ENCODE peak calls at places on chromosome 14, in nine cellular contexts. B is GM23338, G is RWPE2, R is cardiac muscle cell, P is dorsolateral prefrontal cortex, M is HCT116, H is neuronal stem cell, O is OCI-LY7, I is heart left ventricle. A is an unnamed sample.

GRCh38 chr14:65095633-65096205 is 6.6 kb downstream of the MAX start:
- DNase-seq in B (no peak), G (no peak), R (no peak), P (peak; percentile 46), M (no peak), H (no peak), O (no peak), I (peak; percentile 72), A (no peak)

GRCh38 chr14:74586681-74587362 is 25.2 kb downstream of the LTBP2 start:
- DNase-seq in B (no peak), G (peak; percentile 66), R (no peak), P (no peak), M (no peak), H (no peak), O (no peak), I (no peak), A (no peak)

GRCh38 chr14:74507085-74507484 is 13.5 kb downstream of the ISCA2 start:
- DNase-seq in B (no peak), G (peak; percentile 44), R (no peak), P (no peak), M (no peak), H (no peak), O (no peak), I (no peak), A (no peak)

GRCh38 chr14:50801706-50802105 is 29.3 kb downstream of the NIN start:
- DNase-seq in B (no peak), G (no peak), R (no peak), P (no peak), M (no peak), H (no peak), O (no peak), I (no peak), A (no peak)

GRCh38 chr14:36661506-36662257 is at the start of gene PAX9:
- DNase-seq in B (peak; percentile 98), G (peak; percentile 96), R (peak; percentile 92), P (no peak), M (peak; percentile 81), H (peak; percentile 91), O (peak; percentile 90), I (peak; percentile 51), A (peak; percentile 89)

GRCh38 chr14:92263681-92264080 is 59.3 kb upstream of the SLC24A4 start:
- DNase-seq in B (no peak), G (no peak), R (no peak), P (no peak), M (no peak), H (no peak), O (no peak), I (no peak), A (no peak)

GRCh38 chr14:44995196-44995595 is 33.2 kb downstream of the TOGARAM1 start:
- DNase-seq in B (no peak), G (no peak), R (peak; percentile 20), P (no peak), M (no peak), H (no peak), O (no peak), I (no peak), A (no peak)

GRCh38 chr14:99763527-99764221 is 29.5 kb upstream of the EML1 start:
- DNase-seq in B (no peak), G (no peak), R (no peak), P (no peak), M (no peak), H (no peak), O (no peak), I (no peak), A (no peak)

GRCh38 chr14:91286530-91286937 is 42.0 kb upstream of the GPR68 start:
- DNase-seq in B (peak; percentile 94), G (no peak), R (peak; percentile 74), P (peak; percentile 87), M (peak; percentile 49), H (peak; percentile 80), O (peak; percentile 80), I (peak; percentile 76), A (no peak)

GRCh38 chr14:30450620-30451019 is 108.3 kb upstream of the G2E3 start:
- DNase-seq in B (no peak), G (no peak), R (peak; percentile 66), P (peak; percentile 25), M (no peak), H (no peak), O (no peak), I (no peak), A (peak; percentile 10)

GRCh38 chr14:75905505-75905904 is 76.3 kb downstream of the TGFB3 start:
- DNase-seq in B (no peak), G (no peak), R (peak; percentile 72), P (peak; percentile 30), M (no peak), H (no peak), O (no peak), I (peak; percentile 63), A (no peak)

GRCh38 chr14:101840649-101841365 is 79.3 kb downstream of the PPP2R5C start:
- DNase-seq in B (peak; percentile 43), G (no peak), R (no peak), P (no peak), M (no peak), H (no peak), O (peak; percentile 52), I (no peak), A (no peak)

GRCh38 chr14:44846232-44846824 is 115.4 kb downstream of the KLHL28 start:
- DNase-seq in B (peak; percentile 72), G (no peak), R (peak; percentile 64), P (no peak), M (peak; percentile 28), H (peak; percentile 47), O (peak; percentile 58), I (no peak), A (no peak)

GRCh38 chr14:95237121-95237876 is 80.0 kb upstream of the DICER1 start:
- DNase-seq in B (no peak), G (no peak), R (no peak), P (no peak), M (no peak), H (no peak), O (no peak), I (no peak), A (no peak)

GRCh38 chr14:95235767-95236166 is 78.4 kb upstream of the DICER1 start:
- DNase-seq in B (no peak), G (no peak), R (no peak), P (no peak), M (no peak), H (no peak), O (no peak), I (no peak), A (no peak)

GRCh38 chr14:95235351-95235750 is 78.0 kb upstream of the DICER1 start:
- DNase-seq in B (no peak), G (no peak), R (no peak), P (no peak), M (no peak), H (no peak), O (no peak), I (no peak), A (no peak)

GRCh38 chr14:95237956-95238355 is 80.6 kb upstream of the DICER1 start:
- DNase-seq in B (no peak), G (no peak), R (no peak), P (no peak), M (no peak), H (no peak), O (no peak), I (no peak), A (no peak)

DNA sequence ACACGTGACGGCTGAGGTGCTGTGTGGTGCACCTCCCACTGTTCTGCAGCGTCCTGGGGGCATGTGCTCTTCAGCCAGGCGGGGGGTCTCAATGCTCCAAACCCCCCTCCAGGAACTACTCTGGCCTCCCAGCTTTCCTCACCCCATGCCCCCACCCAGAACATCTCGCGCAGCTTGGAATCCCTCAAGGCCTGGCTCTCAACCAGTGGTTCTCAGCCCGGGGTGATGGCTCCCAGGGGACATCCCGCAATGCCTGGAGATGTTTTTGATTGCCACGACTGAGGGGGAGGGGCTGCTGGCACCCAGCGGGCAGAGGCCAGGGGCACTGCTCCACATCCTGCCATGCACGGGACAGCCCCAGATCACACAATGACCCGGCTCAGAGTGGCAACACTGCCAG is 78.9 kb upstream of the DICER1 start:
- DNase-seq in B (no peak), G (no peak), R (no peak), P (no peak), M (no peak), H (no peak), O (no peak), I (no peak), A (no peak)
- H3K27ac ChIP-seq in B (no peak overlapping the region), G (no peak overlapping the region), R (no peak overlapping the region), P (peak overlapping the region; percentile 55), M (no peak overlapping the region), H (no peak overlapping the region), O (no peak overlapping the region), I (no peak overlapping the region), A (no peak overlapping the region)

DNA sequence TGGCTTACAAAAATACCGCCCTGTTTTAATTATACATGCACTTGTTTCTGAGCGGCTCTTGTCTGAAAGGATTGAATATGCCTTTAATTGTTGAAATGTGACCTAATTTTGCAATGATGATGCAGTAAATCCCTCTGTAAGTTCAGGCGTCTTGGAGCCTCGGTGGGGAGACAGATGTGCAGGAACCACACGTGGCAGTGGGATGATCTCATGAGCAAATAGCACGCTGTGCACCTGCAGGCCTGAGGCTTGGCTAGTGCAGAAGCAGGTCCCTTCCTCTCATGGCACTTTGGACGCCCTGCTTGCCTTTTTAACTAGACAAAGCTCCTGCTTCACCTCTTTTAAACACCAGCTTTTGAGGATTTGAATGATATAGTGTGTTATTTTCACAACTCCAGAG is 49.2 kb upstream of the ASPG start:
- DNase-seq in B (no peak), G (no peak), R (no peak), P (no peak), M (no peak), H (no peak), O (no peak), I (no peak), A (no peak)
- H3K27ac ChIP-seq in B (no peak overlapping the region), G (no peak overlapping the region), R (no peak overlapping the region), P (no peak overlapping the region), M (no peak overlapping the region), H (no peak overlapping the region), O (no peak overlapping the region), I (no peak overlapping the region), A (no peak overlapping the region)

DNA sequence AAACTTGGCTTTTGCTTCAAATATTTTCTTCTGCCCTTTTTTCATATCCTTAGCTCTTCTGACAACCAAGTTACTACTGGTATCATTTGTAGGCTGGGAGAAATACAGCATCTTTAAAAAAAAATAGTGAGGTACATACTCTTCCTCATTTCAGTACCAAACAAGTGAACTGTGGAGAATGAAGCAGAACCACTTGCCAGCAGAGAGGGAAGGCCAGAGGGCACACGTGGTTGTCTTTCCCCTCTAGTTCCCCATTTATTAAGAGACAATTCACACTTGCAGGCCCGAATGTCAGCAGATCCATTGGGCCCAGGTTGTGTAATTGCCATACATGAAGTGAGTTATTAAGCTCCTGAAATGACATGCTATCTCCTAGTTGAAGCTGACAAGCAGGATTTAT is 3.2 kb downstream of the SUSD6 start:
- DNase-seq in B (no peak), G (no peak), R (no peak), P (peak; percentile 47), M (no peak), H (no peak), O (peak; percentile 90), I (peak; percentile 52), A (no peak)
- H3K27ac ChIP-seq in B (no peak overlapping the region), G (no peak overlapping the region), R (no peak overlapping the region), P (peak overlapping the region; percentile 78), M (no peak overlapping the region), H (no peak overlapping the region), O (peak overlapping the region; percentile 99), I (peak overlapping the region; percentile 98), A (no peak overlapping the region)

DNA sequence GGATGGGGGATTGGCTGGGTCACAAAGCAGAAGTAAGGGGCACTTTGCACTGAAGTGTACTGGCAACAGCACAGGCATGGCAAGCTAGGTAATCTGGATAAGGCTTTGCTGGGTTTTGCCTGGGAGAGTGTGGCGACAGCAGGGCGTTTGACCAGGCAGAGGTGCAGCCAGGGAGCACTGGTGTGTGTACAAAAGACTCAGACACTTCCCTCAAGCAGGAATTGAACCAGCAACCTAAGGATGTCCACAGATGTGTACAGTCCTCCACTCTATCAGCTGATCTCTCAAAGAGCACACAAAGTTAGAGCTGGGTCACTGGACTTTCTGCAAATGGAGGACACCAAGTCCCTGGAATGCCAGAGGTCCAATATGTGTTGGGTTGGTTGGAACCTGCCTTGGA is 15.4 kb upstream of the RNASE4 start:
- DNase-seq in B (no peak), G (no peak), R (no peak), P (no peak), M (no peak), H (no peak), O (no peak), I (no peak), A (no peak)
- H3K27ac ChIP-seq in B (no peak overlapping the region), G (no peak overlapping the region), R (no peak overlapping the region), P (no peak overlapping the region), M (no peak overlapping the region), H (no peak overlapping the region), O (no peak overlapping the region), I (no peak overlapping the region), A (no peak overlapping the region)

A was measured in epithelial cell of prostate.